ENCODE peak calls at places on chromosomes 6 and 20, in seven cellular contexts. C is PC-9; W is ascending aorta; L is body of pancreas; O is dorsolateral prefrontal cortex; U is CD4-positive, alpha-beta T cell; K is omental fat pad. S is an unnamed sample.

GRCh38 chr6:105814745-105815536 is 271.2 kb upstream of the PRDM1 start:
- DNase-seq in C (no peak), W (no peak), L (no peak), O (no peak), U (no peak), K (no peak), S (no peak)

GRCh38 chr20:22775256-22775655 is 190.9 kb upstream of the FOXA2 start:
- DNase-seq in C (no peak), W (no peak), L (no peak), O (no peak), U (no peak), K (no peak), S (no peak)

GRCh38 chr6:2986722-2987196 is 12.9 kb upstream of the NQO2 start:
- DNase-seq in C (peak; percentile 88), W (no peak), L (no peak), O (no peak), U (no peak), K (no peak), S (no peak)

GRCh38 chr6:28336284-28337024 is 506 bp upstream of the ZSCAN31 start:
- DNase-seq in C (no peak), W (no peak), L (peak; percentile 35), O (no peak), U (peak; percentile 2), K (no peak), S (no peak)

GRCh38 chr6:81767163-81768000 is 14.9 kb upstream of the TENT5A start:
- DNase-seq in C (peak; percentile 84), W (no peak), L (peak; percentile 16), O (no peak), U (no peak), K (no peak), S (no peak)

GRCh38 chr20:13865156-13865555 is 80.3 kb downstream of the NDUFAF5 start:
- DNase-seq in C (no peak), W (no peak), L (no peak), O (no peak), U (no peak), K (no peak), S (no peak)

GRCh38 chr6:106513813-106514212 is 115.5 kb downstream of the RTN4IP1 start:
- DNase-seq in C (peak; percentile 50), W (no peak), L (no peak), O (no peak), U (no peak), K (no peak), S (no peak)

GRCh38 chr6:169253341-169253740 is 305 bp downstream of the THBS2 start:
- DNase-seq in C (no peak), W (no peak), L (no peak), O (no peak), U (no peak), K (peak; percentile 15), S (no peak)

GRCh38 chr6:134416501-134417154 is 98.7 kb upstream of the SGK1 start:
- DNase-seq in C (no peak), W (no peak), L (no peak), O (no peak), U (no peak), K (no peak), S (no peak)

GRCh38 chr6:52533491-52533890 is 43.4 kb downstream of the TRAM2 start:
- DNase-seq in C (no peak), W (no peak), L (no peak), O (no peak), U (no peak), K (no peak), S (no peak)

GRCh38 chr6:21098744-21099143 is 494.8 kb upstream of the SOX4 start:
- DNase-seq in C (no peak), W (no peak), L (no peak), O (no peak), U (no peak), K (no peak), S (no peak)

GRCh38 chr6:6285679-6286078 is 34.8 kb downstream of the F13A1 start:
- DNase-seq in C (no peak), W (no peak), L (no peak), O (no peak), U (no peak), K (no peak), S (no peak)

GRCh38 chr6:131197716-131198115 is 62.4 kb downstream of the AKAP7 start:
- DNase-seq in C (no peak), W (no peak), L (no peak), O (no peak), U (no peak), K (no peak), S (no peak)

GRCh38 chr6:21342496-21342895 is 251.1 kb upstream of the SOX4 start:
- DNase-seq in C (no peak), W (no peak), L (no peak), O (no peak), U (no peak), K (no peak), S (no peak)

GRCh38 chr20:43686820-43687219 is 19.9 kb downstream of the MYBL2 start:
- DNase-seq in C (no peak), W (no peak), L (no peak), O (no peak), U (no peak), K (no peak), S (no peak)

GRCh38 chr6:74942130-74942529 is 263.7 kb downstream of the COL12A1 start:
- DNase-seq in C (no peak), W (no peak), L (no peak), O (no peak), U (no peak), K (no peak), S (no peak)

GRCh38 chr6:159833556-159833955 is 33.5 kb downstream of the PNLDC1 start:
- DNase-seq in C (no peak), W (no peak), L (no peak), O (no peak), U (no peak), K (no peak), S (no peak)
- TF ChIP-seq CTCF in C (no peak), W (no peak), L (no peak), O (no peak), U (no peak), K (no peak), S (no peak)

GRCh38 chr6:111187874-111188273 is 100.6 kb downstream of the SLC16A10 start:
- DNase-seq in C (no peak), W (no peak), L (no peak), O (no peak), U (no peak), K (no peak), S (no peak)

GRCh38 chr6:111190637-111191036 is 103.3 kb downstream of the SLC16A10 start:
- DNase-seq in C (no peak), W (no peak), L (no peak), O (no peak), U (no peak), K (no peak), S (no peak)

GRCh38 chr6:111183702-111184517 is 96.6 kb downstream of the SLC16A10 start:
- DNase-seq in C (no peak), W (no peak), L (no peak), O (no peak), U (no peak), K (no peak), S (no peak)

GRCh38 chr6:111184827-111185567 is 97.7 kb downstream of the SLC16A10 start:
- DNase-seq in C (no peak), W (no peak), L (no peak), O (no peak), U (no peak), K (no peak), S (no peak)

DNA sequence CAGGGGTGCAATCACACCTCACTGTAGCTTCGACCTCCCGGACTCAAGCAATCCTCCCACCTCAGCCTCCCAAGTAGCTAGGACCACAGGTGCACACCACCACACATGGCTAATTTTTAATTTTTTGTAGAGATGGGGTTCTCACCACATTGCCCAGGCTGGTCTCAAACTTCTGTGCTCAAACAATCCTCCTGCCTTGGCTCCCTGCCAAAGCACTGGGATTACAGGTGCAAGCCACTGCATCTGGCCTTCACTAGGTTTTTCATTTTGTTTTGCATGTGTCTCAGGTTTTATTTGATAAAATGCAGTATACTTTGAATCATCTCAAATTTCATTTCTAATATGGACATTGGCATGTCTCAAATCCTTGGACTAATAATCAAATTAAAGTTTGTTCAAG is 98.7 kb downstream of the SLC16A10 start:
- DNase-seq in C (no peak), W (no peak), L (peak; percentile 43), O (no peak), U (no peak), K (no peak), S (no peak)
- TF ChIP-seq CTCF in C (no peak), W (no peak), L (no peak), O (no peak), U (no peak), K (no peak), S (no peak)

GRCh38 chr20:3766832-3767433 is 620 bp downstream of the ADISSP start:
- DNase-seq in C (peak; percentile 29), W (no peak), L (no peak), O (no peak), U (no peak), K (no peak), S (no peak)

GRCh38 chr20:3767434-3768341 is at the start of gene ADISSP:
- DNase-seq in C (peak; percentile 90), W (peak; percentile 95), L (peak; percentile 98), O (peak; percentile 99), U (peak; percentile 94), K (peak; percentile 88), S (peak; percentile 97)

GRCh38 chr20:3771552-3772058 is 4.1 kb upstream of the ADISSP start:
- DNase-seq in C (no peak), W (no peak), L (no peak), O (no peak), U (no peak), K (no peak), S (no peak)

GRCh38 chr20:3766381-3766780 is 1.2 kb downstream of the ADISSP start:
- DNase-seq in C (no peak), W (no peak), L (no peak), O (no peak), U (no peak), K (no peak), S (no peak)

GRCh38 chr20:3768342-3769130 is 983 bp upstream of the ADISSP start:
- DNase-seq in C (peak; percentile 73), W (no peak), L (peak; percentile 70), O (peak; percentile 84), U (peak; percentile 75), K (peak; percentile 44), S (peak; percentile 73)
- TF ChIP-seq CTCF in C (peak; percentile 61), W (peak; percentile 36), L (peak; percentile 23), O (peak; percentile 31), U (peak; percentile 64), K (no peak), S (peak; percentile 43)

DNA sequence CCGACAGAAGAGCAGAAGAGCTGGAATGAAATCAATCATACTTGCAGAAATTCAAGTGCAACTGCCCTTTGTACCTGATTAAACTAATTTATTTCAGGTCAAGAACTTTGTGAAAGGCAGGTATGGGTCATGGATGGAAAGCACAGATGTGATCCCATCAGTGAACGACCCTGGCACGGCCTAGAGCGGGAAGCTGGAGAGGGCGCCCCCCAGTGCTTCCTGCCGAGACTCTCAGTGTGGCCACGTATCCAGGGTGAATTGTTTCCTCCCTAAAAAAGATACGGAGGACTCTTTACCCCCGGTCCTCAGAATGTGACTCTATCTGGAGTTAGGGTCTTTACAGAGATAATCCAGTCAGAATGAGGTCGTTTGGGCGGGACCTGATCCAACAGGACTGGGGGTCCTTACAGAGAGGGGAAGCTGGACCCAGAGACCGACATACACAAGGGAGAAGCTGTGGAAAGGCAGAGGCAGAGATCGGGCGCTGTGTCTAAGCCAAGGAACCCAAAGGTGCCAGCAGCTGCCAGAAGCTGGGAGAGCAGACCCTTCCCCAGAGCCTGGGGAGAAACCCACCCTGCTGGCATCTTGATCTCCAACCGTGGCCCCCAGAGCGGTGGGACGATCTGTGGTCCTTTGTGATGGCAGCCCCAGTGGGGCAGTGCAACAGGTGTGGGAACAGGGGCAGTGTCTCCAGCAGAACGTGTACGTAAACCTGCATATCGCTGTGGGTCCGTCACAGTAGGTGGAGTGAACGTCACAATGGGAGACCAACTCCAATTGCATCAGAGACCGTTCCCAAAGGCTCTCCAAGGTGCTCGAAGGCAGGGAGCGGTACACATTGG is 91.9 kb downstream of the TAF4 start:
- DNase-seq in C (no peak), W (no peak), L (no peak), O (no peak), U (no peak), K (no peak), S (no peak)
- TF ChIP-seq CTCF in C (no peak), W (no peak), L (no peak), O (no peak), U (no peak), K (no peak), S (no peak)

S was measured in mesothelial cell of epicardium.